ENCODE peak calls at places on chromosome 9, in five cellular contexts. C, L, S, M and O are unnamed samples. For H3K4me1, the result is how much of the 10 kb centered on the place peaks cover.

GRCh38 chr9:35690447-35691324 is 961 bp upstream of the TPM2 start:
- DNase-seq in C (peak), L (peak), S (peak), M (no peak), O (peak)

GRCh38 chr9:6195714-6196360 is 19.8 kb upstream of the IL33 start:
- DNase-seq in C (no peak), L (no peak), S (no peak), M (no peak), O (no peak)

GRCh38 chr9:124389146-124389939 is 25.9 kb downstream of the PSMB7 start:
- DNase-seq in C (no peak), L (no peak), S (no peak), M (no peak), O (no peak)

GRCh38 chr9:18526686-18527085 is 52.7 kb downstream of the ADAMTSL1 start:
- DNase-seq in C (no peak), L (no peak), S (no peak), M (no peak), O (peak)

GRCh38 chr9:98962861-98963260 is 19.2 kb downstream of the COL15A1 start:
- DNase-seq in C (no peak), L (no peak), S (peak), M (no peak), O (no peak)

GRCh38 chr9:104750185-104750762 is 2.8 kb downstream of the NIPSNAP3A start:
- DNase-seq in C (no peak), L (no peak), S (no peak), M (no peak), O (no peak)

GRCh38 chr9:134830126-134830525 is 50.5 kb upstream of the FCN2 start:
- DNase-seq in C (no peak), L (no peak), S (no peak), M (no peak), O (no peak)

GRCh38 chr9:13688223-13688989 is 408.9 kb upstream of the MPDZ start:
- DNase-seq in C (no peak), L (peak), S (peak), M (no peak), O (peak)

GRCh38 chr9:93212409-93212808 is 28.5 kb downstream of the WNK2 start:
- DNase-seq in C (no peak), L (no peak), S (no peak), M (no peak), O (no peak)

GRCh38 chr9:83406901-83407300 is 131.3 kb downstream of the FRMD3 start:
- DNase-seq in C (no peak), L (no peak), S (no peak), M (no peak), O (no peak)

GRCh38 chr9:20292002-20292401 is 330.3 kb downstream of the MLLT3 start:
- DNase-seq in C (no peak), L (no peak), S (peak), M (no peak), O (no peak)

GRCh38 chr9:68496356-68496755 is 44.3 kb downstream of the TMEM252 start:
- DNase-seq in C (no peak), L (no peak), S (no peak), M (no peak), O (no peak)

GRCh38 chr9:17269799-17270198 is 135.0 kb downstream of the CNTLN start:
- DNase-seq in C (no peak), L (no peak), S (no peak), M (no peak), O (no peak)

GRCh38 chr9:81497096-81497495 is 192.3 kb downstream of the TLE1 start:
- DNase-seq in C (peak), L (no peak), S (no peak), M (no peak), O (no peak)

DNA sequence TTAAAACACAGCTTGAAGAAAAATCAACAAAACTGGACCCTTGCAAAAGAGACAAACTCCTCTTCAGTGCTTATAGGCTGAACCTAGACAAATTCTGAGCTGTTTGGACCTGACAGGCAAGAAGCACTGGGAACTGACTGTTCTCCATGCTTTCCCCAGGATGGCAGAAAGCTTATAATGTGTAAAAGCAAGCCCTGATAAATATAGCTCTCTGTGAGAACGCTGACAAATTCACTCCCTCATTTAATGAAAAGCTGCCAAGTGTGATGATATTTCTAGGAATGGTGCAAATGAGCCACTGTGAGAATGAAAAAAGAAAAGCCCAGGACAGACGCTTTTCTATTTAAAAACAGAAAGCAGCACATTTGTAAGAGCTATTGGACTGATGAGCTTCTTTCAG is 842.8 kb upstream of the ACO1 start:
- DNase-seq in C (no peak), L (no peak), S (no peak), M (no peak), O (no peak)
- H2AFZ ChIP-seq in C (no peak), L (no peak), S (peak), M (peak), O (no peak)

GRCh38 chr9:123132696-123133095 is 99.2 kb downstream of the GPR21 start:
- DNase-seq in C (no peak), L (no peak), S (no peak), M (no peak), O (no peak)

GRCh38 chr9:123135458-123135857 is 102.0 kb downstream of the GPR21 start:
- DNase-seq in C (no peak), L (no peak), S (no peak), M (no peak), O (no peak)

GRCh38 chr9:123138156-123138555 is 104.7 kb downstream of the GPR21 start:
- DNase-seq in C (no peak), L (no peak), S (no peak), M (no peak), O (no peak)
- H3K4me1 ChIP-seq in C (under half), L (under half), S (under half), M (under half), O (under half)

GRCh38 chr9:96618209-96619108 is 1.2 kb downstream of the CDC14B start:
- DNase-seq in C (peak), L (no peak), S (peak), M (no peak), O (peak)
- H2AFZ ChIP-seq in C (peak), L (no peak), S (no peak), M (peak), O (no peak)

DNA sequence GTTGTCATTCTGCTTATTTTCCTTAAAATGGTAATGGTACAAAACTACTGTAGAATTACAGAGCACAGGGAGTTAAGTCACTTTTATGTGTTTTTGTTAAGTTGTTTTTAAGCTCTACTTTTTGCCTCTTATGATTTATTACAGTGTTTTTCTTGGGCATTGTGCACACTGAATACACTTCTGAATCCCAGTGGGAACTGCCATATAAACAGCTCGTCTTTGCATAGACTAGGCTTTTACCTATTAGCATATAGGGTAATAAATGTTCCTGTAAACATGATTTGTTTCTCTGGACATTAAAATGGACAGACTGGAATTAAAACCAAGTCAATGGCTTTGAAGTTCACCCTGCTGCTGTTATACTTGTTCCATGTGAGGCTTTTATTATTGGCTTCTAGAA is 12.2 kb downstream of the KLF9 start:
- DNase-seq in C (no peak), L (no peak), S (no peak), M (no peak), O (no peak)
- H3K4me1 ChIP-seq in C (under half), L (under half), S (under half), M (under half), O (under half)